ENCODE peak calls at places on chromosomes 16 and 17, in four cellular contexts. U, X, C and K are unnamed samples.
A peak's percentile ranks its signal among the peaks of the same experiment; 100 is the strongest.

GRCh38 chr17:39150795-39151679 is at the start of gene PLXDC1:
- DNase-seq in C (no peak), U (no peak), X (peak; percentile 88), K (no peak)

GRCh38 chr17:49691086-49691676 is 13.3 kb upstream of the SPOP start:
- DNase-seq in C (no peak), X (peak; percentile 59), U (peak; percentile 74), K (no peak)

GRCh38 chr17:77372444-77373297 is 231.9 kb downstream of the SEC14L1 start:
- DNase-seq in U (peak; percentile 88), X (peak; percentile 97), C (peak; percentile 83), K (peak; percentile 59)

GRCh38 chr17:63486317-63487013 is 9.6 kb downstream of the ACE start:
- DNase-seq in U (no peak), C (no peak), X (no peak), K (no peak)

GRCh38 chr17:10743316-10744009 is 13.6 kb upstream of the TMEM220 start:
- DNase-seq in C (no peak), X (peak; percentile 86), U (no peak), K (peak; percentile 25)

GRCh38 chr17:49631496-49631895 is 46.4 kb downstream of the SPOP start:
- DNase-seq in C (no peak), X (no peak), U (no peak), K (no peak)

GRCh38 chr16:88638323-88639230 is at the start of gene IL17C:
- DNase-seq in U (no peak), C (peak; percentile 76), X (no peak), K (peak; percentile 30)

GRCh38 chr17:14205992-14206461 is 30.6 kb downstream of the CDRT15 start:
- DNase-seq in C (no peak), X (peak; percentile 89), U (peak; percentile 72), K (peak; percentile 96)

GRCh38 chr17:29625037-29625750 is 2.5 kb upstream of the CORO6 start:
- DNase-seq in U (no peak), X (no peak), C (no peak), K (peak; percentile 70)

GRCh38 chr17:40958086-40958953 is 8.4 kb downstream of the KRT39 start:
- DNase-seq in U (no peak), X (no peak), C (no peak), K (peak; percentile 90)

GRCh38 chr17:74442670-74443515 is 11.0 kb downstream of the GPRC5C start:
- DNase-seq in C (peak; percentile 79), X (peak; percentile 97), U (peak; percentile 92), K (peak; percentile 39)

GRCh38 chr16:22198547-22199293 is 7.4 kb upstream of the EEF2K start:
- DNase-seq in X (no peak), C (no peak), U (no peak), K (peak; percentile 35)

GRCh38 chr16:381788-382717 is at the start of gene PGAP6:
- DNase-seq in U (peak; percentile 60), C (peak; percentile 72), X (peak; percentile 92), K (peak; percentile 43)

GRCh38 chr17:69433093-69433492 is 18.6 kb downstream of the MAP2K6 start:
- DNase-seq in C (no peak), U (no peak), X (no peak), K (no peak)

GRCh38 chr17:4604111-4604644 is 19.8 kb downstream of the SMTNL2 start:
- DNase-seq in X (no peak), U (peak; percentile 72), C (no peak), K (peak; percentile 57)

GRCh38 chr17:49873466-49873865 is 25.6 kb upstream of the TAC4 start:
- DNase-seq in U (no peak), X (no peak), C (no peak), K (no peak)

GRCh38 chr17:80929449-80929848 is 62.2 kb upstream of the CHMP6 start:
- DNase-seq in U (no peak), C (no peak), X (no peak), K (no peak)

GRCh38 chr17:55668581-55668980 is 54.1 kb downstream of the TMEM100 start:
- DNase-seq in U (no peak), X (no peak), C (no peak), K (no peak)

DNA sequence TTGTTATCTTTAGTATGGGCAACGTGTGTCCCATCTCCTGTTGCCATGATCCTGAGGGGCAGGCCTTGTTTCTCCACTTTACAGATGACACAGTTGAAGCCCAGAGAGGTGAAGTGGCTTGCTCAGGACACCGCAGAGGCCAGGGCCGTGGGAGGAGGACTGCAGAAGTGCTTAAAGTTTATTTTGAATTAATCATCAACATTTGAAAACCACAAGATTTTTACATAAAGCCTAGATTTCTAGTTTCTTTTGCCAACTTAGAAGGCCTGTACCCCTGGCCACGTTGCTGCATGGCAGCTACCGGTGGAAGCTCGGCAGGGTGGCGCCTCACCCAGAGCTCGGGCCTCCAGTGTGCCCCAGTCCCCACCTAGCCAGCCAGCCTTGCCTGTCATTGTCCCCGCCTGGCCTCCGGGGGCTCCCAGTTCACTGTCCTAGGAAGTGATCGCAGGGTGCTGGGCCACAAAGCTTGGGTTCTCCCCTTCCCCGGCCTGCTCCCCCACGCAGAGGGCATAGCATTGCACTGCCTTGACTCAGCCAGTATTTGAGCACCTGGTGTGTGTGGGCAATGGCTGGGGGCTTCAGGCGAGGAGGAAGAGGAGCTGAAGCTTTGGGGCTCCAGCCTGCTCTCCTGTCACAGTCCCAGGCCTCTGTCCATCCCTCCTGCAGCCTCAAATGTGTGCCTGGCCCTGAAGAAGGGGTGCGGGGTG is 14.8 kb upstream of the ADCY7 start:
- DNase-seq in X (peak; percentile 82), C (no peak), U (no peak), K (peak; percentile 54)
- TF ChIP-seq CTCF in X (no peak), C (no peak), U (no peak), K (no peak)

GRCh38 chr17:57477483-57478357 is 221.4 kb downstream of the MSI2 start:
- DNase-seq in U (no peak), C (no peak), X (no peak), K (no peak)
- H3K4me3 ChIP-seq in U (no peak overlapping the region), C (no peak overlapping the region), X (no peak overlapping the region), K (no peak overlapping the region)

GRCh38 chr16:73563709-73564108 is 515.8 kb upstream of the ZFHX3 start:
- DNase-seq in X (no peak), U (no peak), C (no peak), K (no peak)

GRCh38 chr16:73565925-73566324 is 518.0 kb upstream of the ZFHX3 start:
- DNase-seq in U (no peak), X (no peak), C (no peak), K (no peak)

GRCh38 chr16:73569266-73569665 is 521.3 kb upstream of the ZFHX3 start:
- DNase-seq in X (no peak), C (no peak), U (no peak), K (no peak)

GRCh38 chr16:73568769-73569168 is 520.8 kb upstream of the ZFHX3 start:
- DNase-seq in C (no peak), X (no peak), U (no peak), K (no peak)

DNA sequence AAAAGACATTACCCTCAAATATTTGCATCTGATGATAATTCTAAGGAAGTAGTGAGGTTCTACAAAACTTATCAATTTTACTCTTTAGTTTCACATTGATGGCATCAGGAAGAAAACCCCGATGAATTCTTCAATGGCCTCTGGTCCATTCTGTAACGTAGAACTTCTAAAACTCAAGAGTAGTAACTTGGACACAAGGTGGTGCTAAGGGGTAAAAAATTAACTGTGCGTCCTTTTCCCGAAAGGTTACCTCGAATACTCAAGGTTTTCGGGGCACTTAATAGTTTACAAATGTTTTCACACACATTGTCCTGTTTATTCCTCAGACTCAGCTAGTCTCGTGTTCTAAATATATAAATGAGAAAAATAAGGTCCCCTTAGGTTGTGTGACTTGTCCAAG is 517.3 kb upstream of the ZFHX3 start:
- DNase-seq in C (no peak), X (no peak), U (no peak), K (peak; percentile 3)
- TF ChIP-seq CTCF in C (peak; percentile 11), X (no peak), U (peak; percentile 38), K (peak; percentile 4)

DNA sequence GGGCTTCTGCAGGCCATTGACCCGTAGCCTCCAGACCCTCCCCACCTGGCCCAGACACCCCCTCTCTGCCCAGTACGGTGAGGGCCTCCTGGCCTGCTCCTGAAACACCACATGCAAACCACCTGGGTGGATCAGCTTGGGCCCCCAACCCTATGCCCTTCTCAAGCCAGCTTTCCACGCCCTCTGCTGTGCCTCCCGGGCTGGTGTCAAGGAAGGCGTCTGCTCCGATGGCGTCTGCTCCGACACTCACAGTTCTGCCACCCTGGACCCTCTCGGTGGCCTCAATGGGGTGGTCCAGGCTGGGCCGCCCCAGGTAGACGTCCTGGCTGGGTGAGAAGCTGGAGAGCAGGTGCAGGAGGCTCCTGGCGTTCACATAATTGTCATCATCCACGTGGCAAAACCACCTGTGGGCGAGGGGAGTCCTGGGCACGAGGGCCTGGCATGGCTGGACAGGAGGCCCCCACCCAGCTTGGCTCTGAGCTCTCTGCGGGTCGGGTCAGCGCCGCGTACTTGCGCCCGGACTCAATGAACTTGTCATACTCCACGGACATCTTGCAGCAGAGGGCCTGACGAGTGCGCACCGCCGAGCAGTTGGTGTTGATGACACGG is 1.4 kb downstream of the RFNG start:
- DNase-seq in U (no peak), X (no peak), C (no peak), K (no peak)
- H3K4me3 ChIP-seq in U (peak overlapping the region; percentile 75), X (no peak overlapping the region), C (peak overlapping the region; percentile 96), K (peak overlapping the region; percentile 79)

DNA sequence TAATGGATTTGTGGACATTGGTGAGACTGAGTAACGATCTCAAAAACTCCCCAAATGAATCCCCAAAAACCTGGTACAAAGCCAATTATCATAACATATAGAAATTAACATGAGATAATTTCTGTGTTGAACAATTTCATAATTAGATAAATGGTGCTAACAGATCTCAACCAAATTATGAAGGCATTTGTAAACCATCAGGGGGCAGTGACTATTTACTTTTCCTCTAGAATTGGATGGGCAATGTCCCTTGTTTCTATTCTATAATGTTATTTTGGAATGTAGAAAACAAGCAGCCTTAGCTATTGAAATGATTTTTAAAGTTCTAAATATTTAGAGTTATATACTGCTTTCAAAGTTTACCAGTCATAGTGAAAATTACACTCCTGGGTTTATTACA is 57.8 kb downstream of the MYH10 start:
- DNase-seq in X (no peak), U (no peak), C (no peak), K (peak; percentile 11)
- TF ChIP-seq CTCF in X (no peak), U (peak; percentile 45), C (no peak), K (peak; percentile 20)